ENCODE peak calls at places on chromosomes 1 and 21, in seven cellular contexts. One of them, this sample, is unnamed.

GRCh38 chr1:60859111-60859510 is 223.2 kb upstream of the NFIA start:
- DNase-seq in ovary: no peak
- DNase-seq in H9: no peak
- DNase-seq in SK-N-SH: no peak
- DNase-seq in stomach: no peak
- DNase-seq in testis: no peak
- DNase-seq in Calu3: no peak
- DNase-seq in this sample: no peak

GRCh38 chr1:165011947-165012346 is 344.6 kb downstream of the LMX1A start:
- DNase-seq in stomach: no peak
- DNase-seq in SK-N-SH: no peak
- DNase-seq in H9: no peak
- DNase-seq in Calu3: no peak
- DNase-seq in testis: no peak
- DNase-seq in ovary: no peak
- DNase-seq in this sample: no peak

GRCh38 chr1:213994888-213995287 is 7.1 kb downstream of the PROX1 start:
- DNase-seq in H9: no peak
- DNase-seq in ovary: no peak
- DNase-seq in Calu3: no peak
- DNase-seq in testis: no peak
- DNase-seq in stomach: no peak
- DNase-seq in SK-N-SH: no peak
- DNase-seq in this sample: no peak

GRCh38 chr1:150568567-150568966 is 10.8 kb downstream of the MCL1 start:
- DNase-seq in H9: no peak
- DNase-seq in testis: no peak
- DNase-seq in stomach: no peak
- DNase-seq in Calu3: no peak
- DNase-seq in ovary: no peak
- DNase-seq in SK-N-SH: no peak
- DNase-seq in this sample: no peak

GRCh38 chr1:5975133-5975880 is 16.9 kb downstream of the NPHP4 start:
- DNase-seq in Calu3: peak
- DNase-seq in stomach: peak
- DNase-seq in H9: peak
- DNase-seq in SK-N-SH: peak
- DNase-seq in ovary: peak
- DNase-seq in testis: peak
- DNase-seq in this sample: no peak

GRCh38 chr1:199747984-199748383 is 279.5 kb upstream of the NR5A2 start:
- DNase-seq in ovary: no peak
- DNase-seq in SK-N-SH: no peak
- DNase-seq in H9: peak
- DNase-seq in Calu3: no peak
- DNase-seq in stomach: no peak
- DNase-seq in testis: no peak
- DNase-seq in this sample: no peak

GRCh38 chr1:101820080-101820479 is 176.6 kb downstream of the OLFM3 start:
- DNase-seq in Calu3: no peak
- DNase-seq in SK-N-SH: peak
- DNase-seq in testis: peak
- DNase-seq in H9: no peak
- DNase-seq in ovary: no peak
- DNase-seq in stomach: no peak
- DNase-seq in this sample: no peak

GRCh38 chr1:166170075-166170474 is 3.3 kb upstream of the FAM78B start:
- DNase-seq in Calu3: no peak
- DNase-seq in testis: peak
- DNase-seq in ovary: no peak
- DNase-seq in H9: no peak
- DNase-seq in SK-N-SH: no peak
- DNase-seq in stomach: no peak
- DNase-seq in this sample: no peak

GRCh38 chr1:192516776-192517297 is 58.7 kb upstream of the RGS1 start:
- DNase-seq in Calu3: peak
- DNase-seq in ovary: no peak
- DNase-seq in SK-N-SH: no peak
- DNase-seq in stomach: no peak
- DNase-seq in testis: peak
- DNase-seq in H9: no peak
- DNase-seq in this sample: no peak

GRCh38 chr1:111030590-111030989 is 66.9 kb upstream of the LRIF1 start:
- DNase-seq in ovary: no peak
- DNase-seq in SK-N-SH: peak
- DNase-seq in H9: peak
- DNase-seq in testis: peak
- DNase-seq in stomach: peak
- DNase-seq in Calu3: peak
- DNase-seq in this sample: no peak

GRCh38 chr21:46183910-46184624 is at the start of gene SPATC1L:
- DNase-seq in stomach: peak
- DNase-seq in testis: peak
- DNase-seq in Calu3: no peak
- DNase-seq in H9: peak
- DNase-seq in SK-N-SH: peak
- DNase-seq in ovary: peak
- DNase-seq in this sample: no peak

GRCh38 chr1:32627596-32628162 is 22.7 kb downstream of the ZBTB8OS start:
- DNase-seq in testis: no peak
- DNase-seq in stomach: no peak
- DNase-seq in SK-N-SH: no peak
- DNase-seq in H9: no peak
- DNase-seq in ovary: no peak
- DNase-seq in Calu3: no peak
- DNase-seq in this sample: no peak

GRCh38 chr1:28412731-28413130 is 43.2 kb downstream of the PHACTR4 start:
- DNase-seq in Calu3: peak
- DNase-seq in testis: no peak
- DNase-seq in SK-N-SH: no peak
- DNase-seq in ovary: no peak
- DNase-seq in stomach: no peak
- DNase-seq in H9: no peak
- DNase-seq in this sample: no peak
- TF ChIP-seq CTCF in Calu3: no peak
- TF ChIP-seq CTCF in testis: no peak
- TF ChIP-seq CTCF in SK-N-SH: no peak
- TF ChIP-seq CTCF in ovary: no peak
- TF ChIP-seq CTCF in stomach: no peak
- TF ChIP-seq CTCF in H9: no peak
- TF ChIP-seq CTCF in this sample: no peak

GRCh38 chr1:27392096-27392777 is at the start of gene GPR3:
- DNase-seq in SK-N-SH: peak
- DNase-seq in H9: peak
- DNase-seq in Calu3: peak
- DNase-seq in ovary: peak
- DNase-seq in stomach: peak
- DNase-seq in testis: peak
- DNase-seq in this sample: no peak
- TF ChIP-seq CTCF in SK-N-SH: peak
- TF ChIP-seq CTCF in H9: peak
- TF ChIP-seq CTCF in Calu3: peak
- TF ChIP-seq CTCF in ovary: peak
- TF ChIP-seq CTCF in stomach: peak
- TF ChIP-seq CTCF in testis: peak
- TF ChIP-seq CTCF in this sample: peak

GRCh38 chr1:66929289-66929688 is 4.5 kb downstream of the MIER1 start:
- DNase-seq in ovary: no peak
- DNase-seq in stomach: no peak
- DNase-seq in testis: no peak
- DNase-seq in H9: no peak
- DNase-seq in SK-N-SH: no peak
- DNase-seq in Calu3: no peak
- DNase-seq in this sample: no peak

GRCh38 chr1:66927528-66927927 is 2.7 kb downstream of the MIER1 start:
- DNase-seq in stomach: no peak
- DNase-seq in H9: no peak
- DNase-seq in Calu3: no peak
- DNase-seq in SK-N-SH: no peak
- DNase-seq in testis: no peak
- DNase-seq in ovary: no peak
- DNase-seq in this sample: no peak

GRCh38 chr1:66925944-66926343 is 1.2 kb downstream of the MIER1 start:
- DNase-seq in H9: no peak
- DNase-seq in ovary: no peak
- DNase-seq in stomach: no peak
- DNase-seq in testis: no peak
- DNase-seq in SK-N-SH: peak
- DNase-seq in Calu3: no peak
- DNase-seq in this sample: no peak

GRCh38 chr1:66925558-66925910 is 744 bp downstream of the MIER1 start:
- DNase-seq in Calu3: no peak
- DNase-seq in stomach: no peak
- DNase-seq in H9: no peak
- DNase-seq in testis: no peak
- DNase-seq in ovary: no peak
- DNase-seq in SK-N-SH: no peak
- DNase-seq in this sample: no peak

DNA sequence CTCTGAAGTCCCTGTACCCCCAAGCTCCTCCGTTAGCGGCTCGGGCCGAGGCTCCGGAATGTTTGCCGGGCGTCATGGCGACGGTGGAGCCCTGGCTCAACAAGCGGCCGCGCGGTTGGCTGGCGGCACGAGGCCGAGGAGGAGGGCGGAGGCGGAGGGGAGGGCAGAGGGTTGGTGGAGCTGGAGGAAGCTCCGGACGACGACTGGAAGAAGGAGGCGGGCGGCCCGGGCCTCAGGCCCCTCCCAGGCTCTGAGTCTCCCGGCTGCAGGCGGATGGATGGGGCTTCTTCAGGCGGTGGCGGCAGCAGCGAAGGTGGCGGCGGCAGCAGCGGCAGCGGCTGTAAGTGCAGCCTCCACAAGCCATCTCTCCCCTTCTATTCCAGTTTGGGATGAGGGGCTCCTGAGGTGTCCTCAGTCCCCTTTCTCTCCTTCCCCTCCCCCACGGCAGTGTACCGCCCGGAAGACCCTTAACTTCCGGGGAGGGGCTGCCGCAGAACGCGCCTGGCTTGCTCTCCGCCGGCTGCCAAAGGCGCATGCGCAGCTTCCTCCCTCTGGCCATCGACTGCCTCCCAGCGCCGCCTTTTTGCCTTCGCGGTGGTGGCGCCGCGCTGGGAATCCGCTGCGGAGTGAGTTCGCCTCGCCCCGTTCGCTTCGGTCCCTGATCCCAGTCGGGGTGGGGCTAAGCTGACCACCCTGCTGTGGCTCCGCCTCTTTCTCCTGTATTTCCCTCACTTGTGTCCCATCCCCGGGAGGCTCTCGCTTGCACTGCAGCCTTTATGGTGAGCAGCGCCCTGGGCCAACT is at the start of the genes DNAI4 and MIER1:
- DNase-seq in testis: peak
- DNase-seq in stomach: peak
- DNase-seq in H9: peak
- DNase-seq in Calu3: peak
- DNase-seq in ovary: peak
- DNase-seq in SK-N-SH: peak
- DNase-seq in this sample: peak
- TF ChIP-seq CTCF in testis: peak
- TF ChIP-seq CTCF in stomach: no peak
- TF ChIP-seq CTCF in H9: peak
- TF ChIP-seq CTCF in Calu3: peak
- TF ChIP-seq CTCF in ovary: no peak
- TF ChIP-seq CTCF in SK-N-SH: no peak
- TF ChIP-seq CTCF in this sample: peak

GRCh38 chr1:180507826-180508724 is 5.7 kb upstream of the ACBD6 start:
- DNase-seq in stomach: no peak
- DNase-seq in H9: no peak
- DNase-seq in SK-N-SH: peak
- DNase-seq in ovary: no peak
- DNase-seq in Calu3: no peak
- DNase-seq in testis: no peak
- DNase-seq in this sample: no peak
- TF ChIP-seq CTCF in stomach: no peak
- TF ChIP-seq CTCF in H9: no peak
- TF ChIP-seq CTCF in SK-N-SH: peak
- TF ChIP-seq CTCF in ovary: no peak
- TF ChIP-seq CTCF in Calu3: no peak
- TF ChIP-seq CTCF in testis: no peak
- TF ChIP-seq CTCF in this sample: peak

GRCh38 chr1:21490774-21491482 is 18.3 kb upstream of the ALPL start:
- DNase-seq in Calu3: peak
- DNase-seq in testis: no peak
- DNase-seq in ovary: no peak
- DNase-seq in SK-N-SH: peak
- DNase-seq in H9: peak
- DNase-seq in stomach: no peak
- DNase-seq in this sample: no peak
- TF ChIP-seq CTCF in Calu3: peak
- TF ChIP-seq CTCF in testis: no peak
- TF ChIP-seq CTCF in ovary: no peak
- TF ChIP-seq CTCF in SK-N-SH: peak
- TF ChIP-seq CTCF in H9: peak
- TF ChIP-seq CTCF in stomach: peak
- TF ChIP-seq CTCF in this sample: peak

DNA sequence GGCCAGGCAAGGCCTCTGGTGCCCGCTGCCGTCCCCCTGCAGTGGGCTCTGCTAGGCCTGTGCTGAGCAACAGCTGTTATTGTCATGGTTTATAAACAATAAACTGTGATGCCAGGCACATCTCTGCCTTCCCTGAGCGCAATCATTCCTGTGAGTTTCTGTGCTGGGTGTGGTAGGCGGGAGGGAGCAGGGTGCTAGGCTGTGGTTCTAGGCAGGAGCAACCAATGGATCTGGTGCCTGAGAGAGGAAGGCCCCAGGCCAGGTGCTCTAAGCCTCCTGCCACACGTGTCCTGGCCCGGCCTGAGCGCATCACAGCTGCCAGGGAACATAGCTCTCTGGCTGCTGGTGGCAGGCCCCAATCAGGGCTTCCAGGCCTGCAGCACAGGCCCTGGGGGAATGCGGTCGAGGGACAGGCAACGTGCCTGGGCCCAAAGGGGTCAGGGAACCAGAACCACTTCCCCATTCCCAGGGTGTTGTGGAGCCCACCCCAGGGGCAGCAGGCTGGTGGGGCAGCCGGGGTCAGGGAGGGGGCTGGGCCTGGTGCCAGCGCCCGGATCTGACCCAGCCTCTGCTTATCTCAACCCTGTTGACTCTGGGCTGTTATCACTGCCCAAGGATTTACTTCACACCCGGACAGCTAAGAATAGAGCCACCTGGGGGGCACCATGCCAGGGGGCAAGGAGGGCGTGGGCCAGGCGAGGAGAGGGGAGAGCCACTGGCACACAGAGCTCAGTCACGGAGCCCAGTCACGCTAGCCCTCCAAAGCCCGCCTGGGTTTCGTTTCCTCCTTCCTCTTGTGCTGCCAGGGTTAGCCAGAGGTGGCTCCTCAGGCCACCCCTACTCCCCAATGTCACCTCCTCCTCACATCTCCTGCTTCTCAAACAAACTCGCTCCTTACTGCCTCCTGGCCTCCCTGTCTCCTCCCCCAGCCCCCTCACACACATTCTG is 11.5 kb downstream of the TRIM46 start:
- DNase-seq in stomach: peak
- DNase-seq in SK-N-SH: peak
- DNase-seq in testis: no peak
- DNase-seq in Calu3: peak
- DNase-seq in ovary: peak
- DNase-seq in H9: no peak
- DNase-seq in this sample: no peak
- TF ChIP-seq CTCF in stomach: no peak
- TF ChIP-seq CTCF in SK-N-SH: no peak
- TF ChIP-seq CTCF in testis: no peak
- TF ChIP-seq CTCF in Calu3: no peak
- TF ChIP-seq CTCF in ovary: no peak
- TF ChIP-seq CTCF in H9: no peak
- TF ChIP-seq CTCF in this sample: no peak